ENCODE peak calls at places on chromosome 1, in nine cellular contexts. D, P, O, I, B, T, M, V and U are unnamed samples.

GRCh38 chr1:246567258-246568235 is 1.3 kb downstream of the CNST start:
- DNase-seq in P (peak), O (no peak), M (no peak), T (no peak), B (peak), V (peak), D (no peak), I (no peak), U (peak)

GRCh38 chr1:9589144-9589718 is 520 bp downstream of the TMEM201 start:
- DNase-seq in D (peak), V (no peak), T (no peak), I (peak), P (peak), O (peak), M (no peak), B (no peak), U (peak)

GRCh38 chr1:236066828-236067386 is 2.0 kb upstream of the NID1 start:
- DNase-seq in V (no peak), M (peak), P (no peak), D (peak), O (no peak), T (no peak), B (no peak), I (peak), U (peak)

GRCh38 chr1:88237026-88237425 is 447.0 kb upstream of the PKN2 start:
- DNase-seq in B (no peak), I (no peak), T (peak), V (peak), O (no peak), M (no peak), D (no peak), P (no peak), U (no peak)

GRCh38 chr1:2433936-2434335 is 21.6 kb upstream of the PEX10 start:
- DNase-seq in I (no peak), P (no peak), B (no peak), M (no peak), T (no peak), D (no peak), V (no peak), O (no peak), U (no peak)

GRCh38 chr1:241202321-241202845 is 154.6 kb downstream of the RGS7 start:
- DNase-seq in P (no peak), V (no peak), I (no peak), D (no peak), B (no peak), T (no peak), M (no peak), O (no peak), U (no peak)

GRCh38 chr1:6960291-6960758 is 175.1 kb downstream of the CAMTA1 start:
- DNase-seq in P (peak), O (no peak), V (no peak), I (no peak), M (peak), D (no peak), T (no peak), B (peak), U (no peak)

GRCh38 chr1:41427022-41427942 is 57.2 kb downstream of the EDN2 start:
- DNase-seq in D (no peak), B (no peak), P (no peak), V (no peak), T (no peak), I (no peak), M (no peak), O (peak), U (no peak)

GRCh38 chr1:208083715-208084085 is 160.5 kb downstream of the PLXNA2 start:
- DNase-seq in I (no peak), P (no peak), B (no peak), V (no peak), D (no peak), T (no peak), M (no peak), O (no peak), U (no peak)

GRCh38 chr1:78303620-78304019 is 187.2 kb upstream of the PTGFR start:
- DNase-seq in I (peak), T (no peak), O (no peak), V (peak), P (peak), B (peak), D (no peak), M (peak), U (no peak)

GRCh38 chr1:160167056-160167455 is 15.7 kb downstream of the ATP1A4 start:
- DNase-seq in M (no peak), D (no peak), B (no peak), V (no peak), T (no peak), P (no peak), I (no peak), O (no peak), U (no peak)

GRCh38 chr1:91806777-91807700 is 78.9 kb downstream of the TGFBR3 start:
- DNase-seq in M (no peak), I (no peak), T (no peak), O (no peak), B (no peak), D (no peak), P (peak), V (no peak), U (no peak)
- TF ChIP-seq CTCF in M (no peak), I (no peak), T (no peak), O (peak), B (no peak), D (no peak), P (no peak), V (no peak), U (no peak)

DNA sequence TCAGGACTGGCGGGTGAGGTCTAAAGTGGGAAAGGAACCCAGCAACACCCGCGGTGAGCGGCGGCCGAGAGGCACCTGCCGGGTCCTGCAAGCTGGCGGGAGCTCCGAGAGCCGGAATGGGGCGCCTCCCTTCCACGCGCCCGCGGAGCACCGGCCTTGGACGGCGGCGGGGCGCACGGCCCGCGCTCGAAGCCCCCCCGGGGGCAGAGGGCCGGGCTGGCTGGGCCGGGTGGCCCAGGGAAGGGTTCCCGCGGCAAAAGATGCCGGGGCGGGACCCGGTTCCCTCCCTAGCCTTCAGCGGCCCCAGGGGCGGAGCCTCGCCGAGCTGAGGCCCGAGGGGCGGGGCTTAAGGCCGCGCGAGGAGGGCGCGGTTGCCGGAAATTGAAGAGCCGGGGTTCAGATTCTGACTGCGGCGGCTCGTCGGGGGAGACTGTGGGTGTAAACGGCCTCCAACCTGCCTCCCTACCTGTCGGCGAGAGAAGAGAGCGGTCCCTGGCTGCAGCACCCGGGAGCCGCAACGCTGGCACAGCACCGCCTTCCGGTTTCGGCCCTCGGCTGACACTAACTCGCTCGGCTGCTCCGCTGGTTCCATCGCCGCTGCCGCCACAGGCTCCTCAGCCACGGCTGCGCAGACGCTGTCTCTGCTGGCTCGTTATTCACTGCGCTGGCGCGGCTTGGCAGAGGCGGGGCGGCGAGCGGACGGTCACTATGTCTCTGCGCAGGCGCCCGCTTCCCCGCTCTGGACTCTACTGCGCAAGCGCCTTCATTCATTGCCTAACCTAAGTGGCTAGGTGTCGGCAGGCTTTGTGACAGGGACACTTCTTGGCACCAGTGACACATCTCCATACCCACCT is at the start of gene RABIF:
- DNase-seq in T (peak), O (peak), B (peak), M (peak), I (peak), V (peak), D (peak), P (peak), U (peak)
- TF ChIP-seq CTCF in T (peak), O (peak), B (peak), M (peak), I (no peak), V (peak), D (no peak), P (no peak), U (no peak)

GRCh38 chr1:199508653-199509052 is 518.9 kb upstream of the NR5A2 start:
- DNase-seq in O (no peak), P (no peak), T (no peak), D (no peak), M (no peak), I (no peak), V (no peak), B (no peak), U (no peak)
- TF ChIP-seq CTCF in O (no peak), P (no peak), T (no peak), D (no peak), M (no peak), I (no peak), V (no peak), B (no peak), U (no peak)

GRCh38 chr1:101288491-101288944 is 51.7 kb downstream of the S1PR1 start:
- DNase-seq in P (peak), T (peak), O (peak), V (no peak), D (peak), I (peak), M (peak), B (peak), U (peak)

GRCh38 chr1:101290922-101291561 is 54.2 kb downstream of the S1PR1 start:
- DNase-seq in B (no peak), V (no peak), O (peak), P (no peak), D (no peak), I (no peak), M (no peak), T (no peak), U (peak)

GRCh38 chr1:101293461-101294045 is 56.7 kb downstream of the S1PR1 start:
- DNase-seq in I (no peak), D (peak), T (no peak), M (no peak), O (no peak), B (peak), P (no peak), V (no peak), U (peak)

GRCh38 chr1:101290119-101290921 is 53.5 kb downstream of the S1PR1 start:
- DNase-seq in O (peak), T (no peak), V (no peak), I (no peak), P (no peak), D (no peak), B (no peak), M (peak), U (no peak)

DNA sequence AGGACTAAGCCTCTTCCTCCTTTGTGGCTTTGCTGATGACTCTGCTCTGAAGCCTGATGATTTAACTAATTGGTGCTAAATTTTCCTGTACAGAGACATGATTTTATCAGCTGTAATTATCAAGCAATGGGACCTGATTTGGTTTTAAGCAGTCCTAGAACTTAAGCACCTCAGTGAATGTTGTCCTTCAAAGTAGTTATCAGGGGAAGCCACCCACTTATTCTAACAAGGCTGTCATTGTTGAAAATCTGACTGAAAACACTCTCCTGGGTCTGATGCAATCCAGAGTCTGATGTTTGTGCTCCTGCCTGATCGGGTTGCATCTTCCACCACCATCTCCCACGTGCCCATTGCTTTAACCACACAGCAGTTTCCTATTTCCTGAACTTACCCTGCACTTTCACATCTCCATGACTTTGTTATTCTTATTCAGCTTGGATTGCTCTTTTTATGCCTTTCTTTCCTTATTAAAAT is 54.8 kb downstream of the S1PR1 start:
- DNase-seq in B (peak), I (no peak), D (peak), P (peak), V (no peak), M (no peak), T (no peak), O (peak), U (peak)
- TF ChIP-seq CTCF in B (no peak), I (no peak), D (no peak), P (no peak), V (no peak), M (no peak), T (no peak), O (no peak), U (no peak)